ENCODE peak calls at places on chromosomes 16 and 17, in five cellular contexts. E, C, W, X and T are unnamed samples.

GRCh38 chr17:50830994-50831393 is 4.4 kb upstream of the WFIKKN2 start:
- DNase-seq in W (no peak), E (no peak), X (no peak), C (no peak), T (no peak)

GRCh38 chr17:80649672-80650338 is 105.2 kb downstream of the RPTOR start:
- DNase-seq in E (peak; percentile 16), X (peak; percentile 73), C (peak; percentile 53), W (no peak), T (no peak)

GRCh38 chr16:24544640-24545039 is 5.3 kb downstream of the RBBP6 start:
- DNase-seq in E (no peak), W (no peak), X (no peak), C (no peak), T (no peak)

GRCh38 chr16:57846078-57846697 is 43.9 kb upstream of the KIFC3 start:
- DNase-seq in X (no peak), E (no peak), W (no peak), C (no peak), T (no peak)

GRCh38 chr16:57013902-57014301 is 24.5 kb downstream of the NLRC5 start:
- DNase-seq in C (no peak), X (no peak), W (no peak), E (no peak), T (no peak)

GRCh38 chr16:84155226-84155625 is 10.1 kb downstream of the DNAAF1 start:
- DNase-seq in E (no peak), W (no peak), X (no peak), C (no peak), T (no peak)

GRCh38 chr16:19884611-19885455 is at the start of gene GPRC5B:
- DNase-seq in E (no peak), C (peak; percentile 22), X (no peak), W (peak; percentile 67), T (peak; percentile 76)

GRCh38 chr17:36545465-36546417 is 1.0 kb downstream of the GGNBP2 start:
- DNase-seq in X (peak; percentile 81), C (peak; percentile 96), E (peak; percentile 76), W (peak; percentile 93), T (peak; percentile 97)

GRCh38 chr16:12236491-12237030 is 260.0 kb downstream of the SNX29 start:
- DNase-seq in C (no peak), X (no peak), E (no peak), W (no peak), T (no peak)

GRCh38 chr16:84810518-84811273 is 9.1 kb upstream of the CRISPLD2 start:
- DNase-seq in W (no peak), E (no peak), X (peak; percentile 79), C (peak; percentile 31), T (no peak)

GRCh38 chr17:68101992-68102758 is 66.6 kb downstream of the KPNA2 start:
- DNase-seq in W (peak; percentile 43), C (no peak), E (no peak), X (no peak), T (no peak)

GRCh38 chr17:74192950-74193781 is 10.3 kb upstream of the RPL38 start:
- DNase-seq in E (no peak), X (no peak), C (no peak), W (peak; percentile 26), T (no peak)

GRCh38 chr17:45316271-45317112 is at the start of gene MAP3K14:
- DNase-seq in C (peak; percentile 58), X (no peak), W (peak; percentile 62), E (no peak), T (no peak)

GRCh38 chr17:35257080-35257701 is 14.3 kb downstream of the SLFN5 start:
- DNase-seq in E (no peak), X (no peak), W (no peak), C (no peak), T (no peak)

GRCh38 chr16:47847220-47847970 is 308.4 kb downstream of the ABCC12 start:
- DNase-seq in C (no peak), E (no peak), X (no peak), W (no peak), T (no peak)

GRCh38 chr17:58280480-58281217 is at the start of gene MPO:
- DNase-seq in X (no peak), W (no peak), C (no peak), E (no peak), T (no peak)

GRCh38 chr17:75263051-75263450 is 1.4 kb downstream of the MRPS7 start:
- DNase-seq in E (no peak), X (no peak), C (no peak), W (no peak), T (no peak)

GRCh38 chr16:69112285-69113129 is 7.1 kb downstream of the HAS3 start:
- DNase-seq in X (no peak), E (no peak), W (no peak), C (peak; percentile 32), T (no peak)

GRCh38 chr16:87432330-87432915 is 40.3 kb downstream of the MAP1LC3B start:
- DNase-seq in C (no peak), X (no peak), E (no peak), W (no peak), T (no peak)

GRCh38 chr16:72013389-72013788 is 4.8 kb downstream of the DHODH start:
- DNase-seq in X (no peak), W (no peak), E (no peak), C (no peak), T (no peak)

GRCh38 chr17:38508570-38508950 is 80.3 kb downstream of the ARHGAP23 start:
- DNase-seq in X (no peak), E (no peak), W (no peak), C (no peak), T (no peak)

GRCh38 chr17:13600475-13601316 is 1.0 kb downstream of the HS3ST3A1 start:
- DNase-seq in W (no peak), E (no peak), X (no peak), C (no peak), T (no peak)

GRCh38 chr17:50630524-50631194 is 4.0 kb upstream of the ABCC3 start:
- DNase-seq in W (no peak), C (peak; percentile 39), E (no peak), X (no peak), T (no peak)

GRCh38 chr17:80311216-80311827 is 50.7 kb downstream of the RNF213 start:
- DNase-seq in C (no peak), W (no peak), E (no peak), X (no peak), T (no peak)

GRCh38 chr16:57624044-57624688 is 4.3 kb upstream of the ADGRG1 start:
- DNase-seq in W (no peak), C (no peak), X (no peak), E (no peak), T (no peak)

GRCh38 chr16:51507286-51507685 is 356.2 kb upstream of the SALL1 start:
- DNase-seq in W (no peak), C (no peak), X (no peak), E (no peak), T (no peak)

GRCh38 chr16:89815639-89816348 is 653 bp downstream of the FANCA start:
- DNase-seq in E (no peak), W (no peak), C (no peak), X (no peak), T (no peak)

GRCh38 chr17:9813166-9813565 is 8.7 kb downstream of the GSG1L2 start:
- DNase-seq in C (no peak), X (no peak), E (no peak), W (no peak), T (no peak)

GRCh38 chr16:27677300-27677699 is 127.4 kb downstream of the KATNIP start:
- DNase-seq in W (no peak), E (no peak), X (no peak), C (no peak), T (no peak)

GRCh38 chr17:36592316-36592710 is 634 bp downstream of the DHRS11 start:
- DNase-seq in X (no peak), W (no peak), E (no peak), C (no peak), T (no peak)

GRCh38 chr16:75420987-75421819 is 12.1 kb downstream of the CFDP1 start:
- DNase-seq in X (no peak), C (no peak), W (peak; percentile 19), E (no peak), T (no peak)

GRCh38 chr16:87653234-87653633 is 50.9 kb downstream of the JPH3 start:
- DNase-seq in X (no peak), E (no peak), W (no peak), C (no peak), T (no peak)

GRCh38 chr16:86142801-86143236 is 243.9 kb downstream of the IRF8 start:
- DNase-seq in E (no peak), W (no peak), C (no peak), X (peak; percentile 3), T (no peak)

GRCh38 chr16:81873843-81874752 is 95.0 kb downstream of the PLCG2 start:
- DNase-seq in E (no peak), C (peak; percentile 18), W (peak; percentile 4), X (no peak), T (no peak)

GRCh38 chr17:39622380-39623006 is 4.3 kb upstream of the PPP1R1B start:
- DNase-seq in X (no peak), E (no peak), W (no peak), C (no peak), T (no peak)

GRCh38 chr17:43755389-43755875 is 3.2 kb downstream of the SOST start:
- DNase-seq in W (no peak), X (no peak), E (no peak), C (peak; percentile 18), T (no peak)

GRCh38 chr16:87995644-87996043 is 44.4 kb downstream of the BANP start:
- DNase-seq in W (no peak), C (no peak), X (no peak), E (no peak), T (no peak)

GRCh38 chr16:47858333-47859067 is 297.3 kb downstream of the ABCC12 start:
- DNase-seq in C (no peak), W (no peak), E (no peak), X (no peak), T (no peak)